ENCODE peak calls at places on chromosomes 3 and 15, in six cellular contexts. O is mammary epithelial cell; P is CD8-positive, alpha-beta memory T cell; J is neural progenitor cell; M is OCI-LY7; E is aorta. H is an unnamed sample. For H3K4me1 and H3K9me3, the result is how much of the 10 kb centered on the place peaks cover.

GRCh38 chr15:76108021-76108723 is 48.4 kb downstream of the TMEM266 start:
- DNase-seq in O (no peak), P (no peak), J (peak), M (no peak), E (no peak), H (no peak)

GRCh38 chr3:48756640-48757039 is 39.6 kb upstream of the IP6K2 start:
- DNase-seq in O (no peak), P (no peak), J (no peak), M (no peak), E (no peak), H (no peak)

GRCh38 chr3:6929918-6930317 is 69.0 kb downstream of the GRM7 start:
- DNase-seq in O (no peak), P (no peak), J (no peak), M (no peak), E (no peak), H (no peak)

GRCh38 chr3:46860381-46861292 is 2.6 kb downstream of the MYL3 start:
- DNase-seq in O (no peak), P (no peak), J (no peak), M (peak), E (peak), H (peak)

GRCh38 chr3:124920718-124921117 is 13.8 kb downstream of the MUC13 start:
- DNase-seq in O (no peak), P (no peak), J (no peak), M (no peak), E (no peak), H (no peak)

GRCh38 chr3:30347679-30348216 is 258.7 kb upstream of the TGFBR2 start:
- DNase-seq in O (peak), P (no peak), J (no peak), M (no peak), E (no peak), H (no peak)

GRCh38 chr15:67542192-67542461 is 376 bp upstream of the MAP2K5 start:
- DNase-seq in O (no peak), P (no peak), J (peak), M (no peak), E (no peak), H (no peak)

GRCh38 chr3:29694783-29695182 is 413.9 kb downstream of the RBMS3 start:
- DNase-seq in O (peak), P (no peak), J (no peak), M (no peak), E (no peak), H (no peak)

GRCh38 chr3:13148561-13149330 is 75.5 kb upstream of the IQSEC1 start:
- DNase-seq in O (no peak), P (no peak), J (peak), M (no peak), E (no peak), H (no peak)

GRCh38 chr3:149519912-149520311 is 45.4 kb downstream of the TM4SF4 start:
- DNase-seq in O (no peak), P (no peak), J (no peak), M (no peak), E (no peak), H (no peak)

GRCh38 chr15:22979069-22979698 is 984 bp downstream of the CYFIP1 start:
- DNase-seq in O (peak), P (no peak), J (peak), M (no peak), E (peak), H (peak)

GRCh38 chr15:70260096-70260495 is 162.4 kb upstream of the TLE3 start:
- DNase-seq in O (no peak), P (no peak), J (no peak), M (peak), E (peak), H (no peak)

GRCh38 chr3:72338942-72339749 is 509.1 kb downstream of the SHQ1 start:
- DNase-seq in O (peak), P (no peak), J (no peak), M (no peak), E (peak), H (peak)

GRCh38 chr15:97978408-97979130 is 18.1 kb downstream of the ARRDC4 start:
- DNase-seq in O (no peak), P (no peak), J (no peak), M (no peak), E (no peak), H (no peak)

GRCh38 chr3:172591876-172592771 is 68.9 kb upstream of the TNFSF10 start:
- DNase-seq in O (no peak), P (peak), J (no peak), M (no peak), E (no peak), H (no peak)

GRCh38 chr3:155352900-155353490 is 59.5 kb upstream of the STRIT1 start:
- DNase-seq in O (peak), P (no peak), J (peak), M (peak), E (no peak), H (no peak)

GRCh38 chr3:56133423-56133822 is 334.8 kb downstream of the ERC2 start:
- DNase-seq in O (peak), P (no peak), J (no peak), M (no peak), E (no peak), H (no peak)

GRCh38 chr3:195889843-195890407 is 18.4 kb downstream of the TNK2 start:
- DNase-seq in O (no peak), P (no peak), J (peak), M (no peak), E (no peak), H (peak)

GRCh38 chr15:66700802-66701421 is 1.1 kb upstream of the SMAD6 start:
- DNase-seq in O (peak), P (peak), J (peak), M (peak), E (peak), H (peak)

GRCh38 chr3:66378256-66378655 is 122.6 kb downstream of the LRIG1 start:
- DNase-seq in O (no peak), P (peak), J (peak), M (peak), E (no peak), H (no peak)

GRCh38 chr15:52213206-52213605 is 22.0 kb upstream of the GNB5 start:
- DNase-seq in O (no peak), P (no peak), J (no peak), M (no peak), E (no peak), H (no peak)

GRCh38 chr3:121488628-121489027 is 57.2 kb downstream of the POLQ start:
- DNase-seq in O (peak), P (no peak), J (peak), M (no peak), E (no peak), H (no peak)

GRCh38 chr15:92082217-92082843 is 228.8 kb downstream of the SLCO3A1 start:
- DNase-seq in O (peak), P (peak), J (peak), M (peak), E (peak), H (peak)

GRCh38 chr3:156811092-156811862 is 14.9 kb upstream of the LEKR1 start:
- DNase-seq in O (peak), P (no peak), J (no peak), M (no peak), E (no peak), H (no peak)

GRCh38 chr15:31457161-31457560 is 130.5 kb downstream of the KLF13 start:
- DNase-seq in O (peak), P (no peak), J (no peak), M (peak), E (peak), H (no peak)

GRCh38 chr3:113754486-113755159 is 7.8 kb downstream of the ATP6V1A start:
- DNase-seq in O (no peak), P (no peak), J (no peak), M (no peak), E (no peak), H (no peak)

GRCh38 chr3:65492249-65492648 is 546.5 kb downstream of the MAGI1 start:
- DNase-seq in O (no peak), P (no peak), J (no peak), M (no peak), E (no peak), H (no peak)

GRCh38 chr3:131591394-131591990 is 88.7 kb upstream of the MRPL3 start:
- DNase-seq in O (peak), P (no peak), J (peak), M (no peak), E (no peak), H (no peak)

GRCh38 chr3:4791358-4791757 is 187.9 kb upstream of the BHLHE40 start:
- DNase-seq in O (no peak), P (no peak), J (no peak), M (no peak), E (no peak), H (no peak)

GRCh38 chr3:43077261-43077660 is 28.6 kb downstream of the POMGNT2 start:
- DNase-seq in O (no peak), P (no peak), J (no peak), M (no peak), E (no peak), H (no peak)

GRCh38 chr3:97823503-97824004 is 1.7 kb downstream of the CRYBG3 start:
- DNase-seq in O (no peak), P (no peak), J (no peak), M (no peak), E (peak), H (peak)

GRCh38 chr15:52728899-52729298 is 49.7 kb upstream of the ATOSA start:
- DNase-seq in O (peak), P (no peak), J (no peak), M (no peak), E (no peak), H (no peak)

GRCh38 chr3:30708472-30708871 is 102.1 kb downstream of the TGFBR2 start:
- DNase-seq in O (peak), P (no peak), J (no peak), M (no peak), E (no peak), H (no peak)

GRCh38 chr15:90641581-90642463 is 75.3 kb upstream of the BLM start:
- DNase-seq in O (peak), P (no peak), J (no peak), M (no peak), E (no peak), H (no peak)

GRCh38 chr3:150054635-150055034 is 83.9 kb upstream of the PFN2 start:
- DNase-seq in O (no peak), P (no peak), J (no peak), M (no peak), E (no peak), H (no peak)

GRCh38 chr15:100429116-100429728 is 87.4 kb upstream of the ADAMTS17 start:
- DNase-seq in O (no peak), P (no peak), J (no peak), M (no peak), E (no peak), H (peak)

GRCh38 chr3:39149059-39149455 is 4.3 kb downstream of the CSRNP1 start:
- DNase-seq in O (no peak), P (no peak), J (no peak), M (peak), E (no peak), H (no peak)

GRCh38 chr3:4410174-4410573 is 56.9 kb downstream of the SUMF1 start:
- DNase-seq in O (peak), P (no peak), J (no peak), M (no peak), E (no peak), H (no peak)

GRCh38 chr15:94910166-94910565 is 678.8 kb downstream of the MCTP2 start:
- DNase-seq in O (peak), P (no peak), J (no peak), M (no peak), E (no peak), H (no peak)

GRCh38 chr3:99586680-99587079 is 51.7 kb upstream of the COL8A1 start:
- DNase-seq in O (no peak), P (no peak), J (no peak), M (no peak), E (no peak), H (no peak)

GRCh38 chr3:9396632-9397330 is 634 bp upstream of the SETD5 start:
- DNase-seq in O (peak), P (peak), J (peak), M (peak), E (peak), H (peak)
- H3K4me1 ChIP-seq in O (under half), P (half or more), J (under half), M (half or more), E (under half), H (under half)

DNA sequence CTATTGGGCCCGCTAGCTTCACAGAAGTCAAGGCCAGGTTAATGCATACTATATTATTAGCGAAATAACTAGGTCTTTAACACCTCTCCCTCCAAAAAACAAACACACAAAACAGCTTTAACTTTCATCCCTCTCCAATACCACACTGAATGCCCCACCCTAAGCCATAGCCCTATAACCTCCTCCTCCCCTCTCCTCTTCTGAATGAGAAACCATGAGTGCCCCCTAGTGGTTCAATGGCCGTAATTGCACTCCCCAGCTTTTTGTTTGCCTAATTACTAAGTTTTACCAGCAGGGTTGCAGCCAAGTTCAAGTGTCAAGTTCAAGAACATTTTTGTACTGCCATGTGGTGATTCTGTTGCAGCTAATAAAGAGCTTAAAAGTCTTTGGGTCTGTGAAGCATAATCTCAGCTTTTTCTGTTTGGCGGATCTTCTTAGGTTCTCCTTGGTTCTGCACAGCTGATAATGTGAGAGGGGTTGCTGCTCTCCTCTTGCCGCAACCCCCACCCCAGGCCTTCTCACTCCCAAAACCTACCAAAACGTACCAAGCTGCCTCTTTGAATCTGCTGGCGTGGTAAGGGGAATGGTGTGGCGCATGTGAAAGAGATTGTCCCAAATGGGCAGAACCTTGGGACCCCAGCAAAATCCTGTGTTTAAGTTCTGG is 57.9 kb downstream of the RPL22L1 start:
- DNase-seq in O (peak), P (peak), J (peak), M (peak), E (peak), H (peak)
- H3K27ac ChIP-seq in O (peak), P (no peak), J (no peak), M (no peak), E (no peak), H (no peak)

DNA sequence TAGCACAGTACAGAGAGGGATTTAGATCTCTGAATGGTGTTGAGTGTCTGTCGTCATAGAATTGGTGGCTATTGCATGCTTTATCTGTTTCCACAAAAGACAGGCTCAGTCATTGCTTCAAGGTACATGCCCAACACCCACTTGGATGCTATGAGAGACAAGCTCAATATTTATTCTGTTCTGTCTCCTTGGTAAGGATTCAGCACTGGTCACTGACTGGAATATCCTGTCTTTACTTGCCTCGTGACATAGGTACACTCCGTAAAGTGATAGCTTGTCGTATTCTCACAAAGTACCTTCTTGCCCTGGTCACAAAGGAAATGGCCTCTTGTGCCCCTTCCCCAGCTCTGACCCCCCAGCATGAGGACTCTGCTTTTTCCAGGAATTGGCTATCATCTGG is 72.8 kb upstream of the CTNNB1 start:
- DNase-seq in O (no peak), P (no peak), J (no peak), M (no peak), E (no peak), H (no peak)
- H3K9me3 ChIP-seq in O (under half), P (under half), J (under half), M (under half), E (under half), H (under half)

GRCh38 chr3:69791111-69791510 is 51.8 kb downstream of the MITF start:
- DNase-seq in O (peak), P (no peak), J (no peak), M (no peak), E (peak), H (peak)
- H3K4me1 ChIP-seq in O (under half), P (under half), J (under half), M (under half), E (under half), H (under half)

GRCh38 chr3:23198801-23199200 is 4.3 kb upstream of the UBE2E2 start:
- DNase-seq in O (no peak), P (no peak), J (no peak), M (no peak), E (peak), H (no peak)
- H3K27ac ChIP-seq in O (no peak), P (no peak), J (no peak), M (no peak), E (no peak), H (no peak)

GRCh38 chr15:25241241-25241801 is 197.5 kb downstream of the UBE3A start:
- DNase-seq in O (no peak), P (no peak), J (no peak), M (no peak), E (peak), H (peak)
- H3K9me3 ChIP-seq in O (half or more), P (under half), J (under half), M (under half), E (under half), H (under half)

GRCh38 chr3:159855599-159856495 is 132.8 kb upstream of the IL12A start:
- DNase-seq in O (no peak), P (no peak), J (peak), M (no peak), E (no peak), H (no peak)
- H3K4me1 ChIP-seq in O (half or more), P (under half), J (half or more), M (under half), E (under half), H (under half)

DNA sequence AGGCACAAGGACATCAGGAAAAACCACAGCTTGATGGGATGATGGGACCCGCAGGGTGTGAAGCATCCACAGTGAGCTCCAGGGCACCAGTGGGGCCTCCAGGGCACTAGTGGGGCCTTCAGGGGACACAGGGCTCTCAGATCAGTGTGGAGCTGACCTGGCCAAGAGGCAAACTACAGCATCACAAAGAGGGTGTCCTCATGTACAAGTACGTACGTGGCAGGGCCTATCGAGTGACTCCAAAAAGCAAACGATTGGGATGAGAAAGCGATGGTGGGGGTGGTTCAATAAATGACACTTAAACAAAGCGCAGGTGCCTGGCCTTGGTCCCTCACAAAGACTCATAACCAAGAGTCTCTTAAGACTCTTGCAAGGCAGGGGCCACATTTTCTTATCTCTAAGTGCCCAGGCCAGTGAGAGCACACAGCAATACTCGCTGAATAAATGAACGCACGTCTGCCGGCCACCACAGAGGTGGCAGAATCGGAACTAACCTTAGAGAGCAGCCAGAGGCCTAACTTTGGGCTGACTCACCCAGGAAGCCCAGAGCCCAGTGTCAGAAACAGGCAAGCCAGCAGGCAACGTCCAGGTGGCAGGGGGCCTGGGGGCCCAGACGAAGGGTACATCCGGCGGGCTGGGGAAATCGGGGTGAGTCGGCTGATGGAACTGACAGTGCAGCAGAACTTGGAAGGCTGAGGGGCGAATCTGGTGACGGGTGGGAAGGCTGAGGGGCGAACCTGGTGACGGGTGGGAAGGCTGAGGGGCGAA is 8.7 kb downstream of the PCSK6 start:
- DNase-seq in O (no peak), P (no peak), J (no peak), M (no peak), E (no peak), H (no peak)
- H3K27ac ChIP-seq in O (no peak), P (no peak), J (no peak), M (no peak), E (no peak), H (no peak)

DNA sequence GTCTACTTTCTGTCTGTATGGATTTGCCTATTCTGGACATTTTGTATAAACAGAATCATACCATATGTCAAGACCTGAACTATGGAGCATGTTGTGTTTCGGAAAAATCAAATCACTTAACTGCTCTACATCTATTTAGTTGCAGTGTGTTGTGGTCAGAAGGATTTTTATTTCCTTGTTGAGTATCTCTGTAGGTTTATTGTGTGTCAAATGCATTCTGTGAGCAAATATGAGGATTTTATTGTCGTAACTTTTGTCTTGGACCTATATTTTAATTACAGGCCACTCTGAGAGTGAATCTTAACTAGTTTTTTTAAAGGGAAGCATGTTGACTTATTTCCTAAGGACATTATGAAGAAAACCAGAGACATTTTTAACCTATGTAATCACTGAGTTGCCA is 84.6 kb upstream of the MYZAP start:
- DNase-seq in O (no peak), P (no peak), J (no peak), M (no peak), E (no peak), H (no peak)
- H3K9me3 ChIP-seq in O (under half), P (under half), J (under half), M (under half), E (under half), H (under half)

H was measured in right cardiac atrium.